ENCODE peak calls at places on chromosomes 3 and 15, in six cellular contexts. One of them, this sample, is unnamed.

GRCh38 chr15:38029741-38030140 is 95.3 kb downstream of the TMCO5A start:
- DNase-seq in HCT116: no peak
- DNase-seq in breast epithelium: no peak
- DNase-seq in endothelial cell of umbilical vein: peak; percentile 41
- DNase-seq in transverse colon: no peak
- DNase-seq in HepG2: no peak
- DNase-seq in this sample: no peak

GRCh38 chr15:26001201-26001600 is 138.1 kb upstream of the ATP10A start:
- DNase-seq in breast epithelium: no peak
- DNase-seq in HCT116: no peak
- DNase-seq in endothelial cell of umbilical vein: no peak
- DNase-seq in HepG2: no peak
- DNase-seq in transverse colon: no peak
- DNase-seq in this sample: no peak

GRCh38 chr3:197737319-197737649 is 580 bp upstream of the RUBCN start:
- DNase-seq in breast epithelium: no peak
- DNase-seq in HCT116: no peak
- DNase-seq in endothelial cell of umbilical vein: no peak
- DNase-seq in transverse colon: no peak
- DNase-seq in HepG2: no peak
- DNase-seq in this sample: no peak

GRCh38 chr3:127427666-127428065 is 139.8 kb upstream of the PRR20G start:
- DNase-seq in transverse colon: no peak
- DNase-seq in endothelial cell of umbilical vein: no peak
- DNase-seq in HCT116: no peak
- DNase-seq in HepG2: no peak
- DNase-seq in breast epithelium: no peak
- DNase-seq in this sample: no peak

GRCh38 chr15:93861956-93862741 is 369.2 kb upstream of the MCTP2 start:
- DNase-seq in transverse colon: peak; percentile 11
- DNase-seq in breast epithelium: no peak
- DNase-seq in HCT116: no peak
- DNase-seq in HepG2: no peak
- DNase-seq in endothelial cell of umbilical vein: no peak
- DNase-seq in this sample: no peak

GRCh38 chr3:141795311-141795710 is 32.1 kb downstream of the GRK7 start:
- DNase-seq in breast epithelium: no peak
- DNase-seq in HCT116: no peak
- DNase-seq in transverse colon: no peak
- DNase-seq in endothelial cell of umbilical vein: no peak
- DNase-seq in HepG2: no peak
- DNase-seq in this sample: no peak

GRCh38 chr15:56824174-56824573 is 90.9 kb upstream of the ZNF280D start:
- DNase-seq in HepG2: no peak
- DNase-seq in endothelial cell of umbilical vein: no peak
- DNase-seq in breast epithelium: no peak
- DNase-seq in HCT116: no peak
- DNase-seq in transverse colon: no peak
- DNase-seq in this sample: no peak

GRCh38 chr3:18758047-18758704 is 333.0 kb upstream of the SATB1 start:
- DNase-seq in transverse colon: peak; percentile 10
- DNase-seq in HCT116: peak; percentile 63
- DNase-seq in HepG2: peak; percentile 47
- DNase-seq in breast epithelium: peak; percentile 19
- DNase-seq in endothelial cell of umbilical vein: no peak
- DNase-seq in this sample: no peak

GRCh38 chr3:196144383-196145105 is 62.7 kb upstream of the TFRC start:
- DNase-seq in endothelial cell of umbilical vein: no peak
- DNase-seq in transverse colon: no peak
- DNase-seq in HepG2: no peak
- DNase-seq in breast epithelium: no peak
- DNase-seq in HCT116: no peak
- DNase-seq in this sample: no peak

GRCh38 chr15:67130166-67130565 is 64.8 kb downstream of the SMAD3 start:
- DNase-seq in breast epithelium: no peak
- DNase-seq in endothelial cell of umbilical vein: no peak
- DNase-seq in transverse colon: no peak
- DNase-seq in HepG2: no peak
- DNase-seq in HCT116: no peak
- DNase-seq in this sample: no peak

DNA sequence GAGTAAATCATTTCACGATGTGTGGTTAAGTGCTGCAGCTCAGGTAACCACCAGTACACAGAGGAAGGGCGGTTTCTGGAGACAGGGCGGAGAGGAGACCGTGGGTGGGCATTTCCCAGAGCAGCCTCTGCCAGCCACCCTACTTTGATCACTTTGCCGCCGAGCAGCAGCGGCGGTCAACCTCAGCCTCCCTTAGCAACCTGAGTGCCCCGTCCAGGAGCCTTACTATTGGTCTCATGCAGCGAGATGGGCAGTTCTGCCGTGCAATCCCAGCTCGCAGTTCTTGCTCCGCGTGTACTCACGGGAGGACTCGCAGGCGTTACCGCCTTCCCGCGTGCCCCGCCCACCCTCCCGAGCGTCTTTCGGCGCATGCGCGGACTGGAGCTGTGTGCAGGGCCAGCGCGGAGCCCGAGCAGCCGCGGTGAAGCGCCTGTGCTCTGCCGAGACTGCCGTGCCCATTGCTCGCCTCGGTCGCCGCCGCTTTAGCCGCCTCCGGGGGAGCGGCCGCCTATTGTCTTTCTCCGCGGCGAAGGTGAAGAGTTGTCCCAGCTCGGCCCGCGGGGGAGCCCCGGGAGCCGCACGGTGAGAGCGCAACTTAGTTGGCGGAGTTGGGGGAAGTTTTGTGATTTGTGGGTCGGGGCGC is at the start of gene AKAP13:
- DNase-seq in transverse colon: peak; percentile 97
- DNase-seq in endothelial cell of umbilical vein: peak; percentile 99
- DNase-seq in breast epithelium: peak; percentile 96
- DNase-seq in HCT116: peak; percentile 99
- DNase-seq in HepG2: peak; percentile 98
- DNase-seq in this sample: peak; percentile 98
- TF ChIP-seq POLR2A in transverse colon: peak; percentile 95
- TF ChIP-seq POLR2A in endothelial cell of umbilical vein: peak; percentile 54
- TF ChIP-seq POLR2A in breast epithelium: peak; percentile 56
- TF ChIP-seq POLR2A in HCT116: no peak
- TF ChIP-seq POLR2A in HepG2: peak; percentile 90
- TF ChIP-seq POLR2A in this sample: peak; percentile 94

DNA sequence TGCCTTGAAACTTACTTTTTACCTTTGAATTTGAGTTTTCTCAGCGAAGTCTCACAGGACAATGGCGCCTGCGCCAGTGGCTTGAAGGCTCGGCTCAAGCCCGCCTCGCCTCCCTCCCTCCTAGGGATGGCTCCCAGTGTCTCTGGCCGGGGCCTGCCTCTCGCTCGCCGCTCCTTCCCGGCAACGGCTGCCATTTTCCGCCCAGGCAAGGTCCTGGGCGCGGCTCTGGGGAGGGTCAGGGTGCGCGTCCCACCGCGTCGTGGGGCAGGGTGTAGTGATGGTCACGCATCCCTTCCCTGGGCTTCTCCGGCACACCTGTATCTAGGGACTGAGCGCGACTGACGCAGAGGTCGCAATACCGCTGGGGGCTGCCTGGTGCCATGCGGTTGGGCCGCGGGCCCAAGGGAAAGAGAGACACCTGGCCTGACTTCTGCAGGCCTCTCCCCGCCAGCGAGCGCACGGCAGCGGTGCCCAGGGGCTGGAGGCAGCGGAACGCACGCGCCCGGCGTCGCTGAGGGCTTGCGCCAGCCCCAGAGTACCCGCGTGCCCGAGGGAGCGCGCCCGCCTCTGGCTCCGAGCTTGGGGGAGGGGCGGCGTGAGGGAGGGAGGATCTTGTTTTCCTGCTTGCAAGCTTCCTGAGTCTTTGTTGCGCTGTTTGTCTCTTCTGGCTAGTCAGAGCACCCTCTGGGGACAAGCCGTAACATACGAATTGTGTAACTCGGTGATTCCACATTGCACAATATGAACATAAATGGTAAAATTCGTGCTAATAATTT is 20.7 kb upstream of the FEM1B start:
- DNase-seq in HepG2: peak; percentile 56
- DNase-seq in endothelial cell of umbilical vein: peak; percentile 76
- DNase-seq in HCT116: no peak
- DNase-seq in transverse colon: peak; percentile 89
- DNase-seq in breast epithelium: peak; percentile 92
- DNase-seq in this sample: no peak
- TF ChIP-seq POLR2AphosphoS5 in HepG2: no peak
- TF ChIP-seq POLR2AphosphoS5 in endothelial cell of umbilical vein: peak; percentile 62
- TF ChIP-seq POLR2AphosphoS5 in HCT116: no peak
- TF ChIP-seq POLR2AphosphoS5 in transverse colon: peak; percentile 79
- TF ChIP-seq POLR2AphosphoS5 in breast epithelium: peak; percentile 98
- TF ChIP-seq POLR2AphosphoS5 in this sample: peak; percentile 89

DNA sequence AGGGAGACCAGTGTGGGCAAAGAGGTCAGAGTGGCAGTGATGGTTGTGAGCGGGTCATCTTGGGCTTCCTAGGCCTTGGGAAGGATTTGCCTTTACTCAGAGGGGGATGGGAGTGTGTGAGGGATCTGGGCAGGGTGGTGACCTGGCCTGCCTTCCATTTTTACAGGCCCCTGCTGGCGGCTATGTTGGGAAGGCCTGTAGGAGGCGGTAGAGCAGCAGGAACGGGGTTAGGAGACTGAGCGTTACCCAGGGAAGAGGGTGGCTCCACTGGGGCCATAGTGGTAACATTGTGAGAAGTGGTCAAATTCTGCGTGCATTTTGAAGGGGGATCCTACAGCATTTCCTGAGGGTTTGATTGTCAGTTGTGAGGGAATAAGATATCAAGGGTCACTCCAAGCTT is 307.3 kb upstream of the CTDSPL start:
- DNase-seq in breast epithelium: no peak
- DNase-seq in HCT116: no peak
- DNase-seq in endothelial cell of umbilical vein: no peak
- DNase-seq in HepG2: no peak
- DNase-seq in transverse colon: no peak
- DNase-seq in this sample: no peak
- TF ChIP-seq CTCF in breast epithelium: no peak
- TF ChIP-seq CTCF in HCT116: peak; percentile 35
- TF ChIP-seq CTCF in endothelial cell of umbilical vein: no peak
- TF ChIP-seq CTCF in HepG2: peak; percentile 63
- TF ChIP-seq CTCF in transverse colon: peak; percentile 11
- TF ChIP-seq CTCF in this sample: no peak

DNA sequence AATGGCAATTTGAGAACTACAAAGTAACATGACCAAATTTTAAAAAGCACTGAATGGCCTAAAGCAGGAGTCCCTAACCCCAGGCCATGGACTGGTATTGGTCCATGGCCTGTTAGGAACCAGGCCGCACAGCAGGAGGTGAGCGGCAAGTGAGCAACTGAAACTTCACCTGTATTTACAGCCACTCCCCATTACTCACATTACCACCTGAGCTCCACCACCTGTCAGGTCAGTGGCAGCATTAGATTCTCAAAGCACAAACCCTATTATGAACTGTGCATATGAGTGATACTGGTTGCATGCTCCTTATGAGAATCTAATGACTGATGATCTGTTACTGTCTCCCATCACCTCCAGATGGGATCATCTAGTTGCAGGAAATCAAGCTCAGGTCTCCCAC is 48.8 kb downstream of the SENP7 start:
- DNase-seq in HCT116: no peak
- DNase-seq in endothelial cell of umbilical vein: no peak
- DNase-seq in breast epithelium: no peak
- DNase-seq in HepG2: no peak
- DNase-seq in transverse colon: no peak
- DNase-seq in this sample: no peak
- TF ChIP-seq POLR2A in HCT116: no peak
- TF ChIP-seq POLR2A in endothelial cell of umbilical vein: no peak
- TF ChIP-seq POLR2A in breast epithelium: no peak
- TF ChIP-seq POLR2A in HepG2: no peak
- TF ChIP-seq POLR2A in transverse colon: no peak
- TF ChIP-seq POLR2A in this sample: no peak

GRCh38 chr15:90099072-90099867 is 3.0 kb downstream of the IDH2 start:
- DNase-seq in breast epithelium: no peak
- DNase-seq in endothelial cell of umbilical vein: no peak
- DNase-seq in HepG2: no peak
- DNase-seq in transverse colon: peak; percentile 48
- DNase-seq in HCT116: no peak
- DNase-seq in this sample: no peak
- TF ChIP-seq POLR2AphosphoS5 in breast epithelium: no peak
- TF ChIP-seq POLR2AphosphoS5 in endothelial cell of umbilical vein: no peak
- TF ChIP-seq POLR2AphosphoS5 in HepG2: no peak
- TF ChIP-seq POLR2AphosphoS5 in transverse colon: no peak
- TF ChIP-seq POLR2AphosphoS5 in HCT116: no peak
- TF ChIP-seq POLR2AphosphoS5 in this sample: no peak

GRCh38 chr15:84638103-84638502 is 16.0 kb downstream of the WDR73 start:
- DNase-seq in transverse colon: no peak
- DNase-seq in HCT116: no peak
- DNase-seq in breast epithelium: no peak
- DNase-seq in endothelial cell of umbilical vein: no peak
- DNase-seq in HepG2: peak; percentile 58
- DNase-seq in this sample: no peak
- TF ChIP-seq CTCF in transverse colon: no peak
- TF ChIP-seq CTCF in HCT116: peak; percentile 24
- TF ChIP-seq CTCF in breast epithelium: no peak
- TF ChIP-seq CTCF in endothelial cell of umbilical vein: no peak
- TF ChIP-seq CTCF in HepG2: peak; percentile 62
- TF ChIP-seq CTCF in this sample: no peak

GRCh38 chr15:64894395-64895056 is 17.2 kb upstream of the ANKDD1A start:
- DNase-seq in breast epithelium: no peak
- DNase-seq in HCT116: no peak
- DNase-seq in transverse colon: peak; percentile 84
- DNase-seq in endothelial cell of umbilical vein: no peak
- DNase-seq in HepG2: no peak
- DNase-seq in this sample: no peak
- TF ChIP-seq POLR2A in breast epithelium: no peak
- TF ChIP-seq POLR2A in HCT116: no peak
- TF ChIP-seq POLR2A in transverse colon: peak; percentile 16
- TF ChIP-seq POLR2A in endothelial cell of umbilical vein: no peak
- TF ChIP-seq POLR2A in HepG2: no peak
- TF ChIP-seq POLR2A in this sample: no peak

GRCh38 chr15:80974914-80975313 is 14.7 kb downstream of the MESD start:
- DNase-seq in endothelial cell of umbilical vein: no peak
- DNase-seq in HCT116: no peak
- DNase-seq in transverse colon: no peak
- DNase-seq in HepG2: no peak
- DNase-seq in breast epithelium: no peak
- DNase-seq in this sample: no peak
- TF ChIP-seq POLR2AphosphoS5 in endothelial cell of umbilical vein: no peak
- TF ChIP-seq POLR2AphosphoS5 in HCT116: no peak
- TF ChIP-seq POLR2AphosphoS5 in transverse colon: no peak
- TF ChIP-seq POLR2AphosphoS5 in HepG2: no peak
- TF ChIP-seq POLR2AphosphoS5 in breast epithelium: no peak
- TF ChIP-seq POLR2AphosphoS5 in this sample: no peak

DNA sequence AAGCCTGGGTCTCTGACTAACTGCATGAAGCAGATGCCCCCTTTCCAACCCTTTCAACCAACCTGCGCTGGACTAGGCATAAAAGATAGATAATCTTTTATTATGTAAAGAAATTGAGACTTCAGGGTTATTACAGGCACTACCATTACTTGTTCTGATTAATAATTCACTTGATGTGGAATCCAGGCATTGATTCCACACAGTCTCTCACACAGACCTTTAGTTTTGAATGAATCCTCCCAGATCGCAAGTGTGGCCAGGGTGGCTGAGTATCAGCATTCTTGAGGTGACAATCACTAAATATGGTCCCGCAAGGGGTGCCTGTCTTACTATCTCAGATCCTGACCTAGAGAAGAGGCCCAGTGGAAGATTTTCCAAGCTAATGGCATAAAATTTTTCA is 368.9 kb upstream of the ONECUT1 start:
- DNase-seq in HepG2: no peak
- DNase-seq in transverse colon: no peak
- DNase-seq in endothelial cell of umbilical vein: no peak
- DNase-seq in breast epithelium: no peak
- DNase-seq in HCT116: no peak
- DNase-seq in this sample: no peak
- TF ChIP-seq CTCF in HepG2: no peak
- TF ChIP-seq CTCF in transverse colon: no peak
- TF ChIP-seq CTCF in endothelial cell of umbilical vein: no peak
- TF ChIP-seq CTCF in breast epithelium: no peak
- TF ChIP-seq CTCF in HCT116: no peak
- TF ChIP-seq CTCF in this sample: no peak

This sample was measured in esophagus muscularis mucosa.